ENCODE peak calls at places on chromosomes 7 and 10, in six cellular contexts. One of them, this sample, is unnamed.

GRCh38 chr10:79387466-79387973 is 40.3 kb downstream of the PPIF start:
- DNase-seq in breast epithelium: peak; percentile 9
- DNase-seq in tibial nerve: peak; percentile 4
- DNase-seq in left ventricle myocardium inferior: peak; percentile 9
- DNase-seq in cardiac muscle cell: no peak
- DNase-seq in tibial artery: no peak
- DNase-seq in this sample: no peak

GRCh38 chr10:3398825-3399646 is 226.5 kb upstream of the PITRM1 start:
- DNase-seq in left ventricle myocardium inferior: peak; percentile 40
- DNase-seq in cardiac muscle cell: no peak
- DNase-seq in tibial artery: no peak
- DNase-seq in breast epithelium: peak; percentile 55
- DNase-seq in tibial nerve: peak; percentile 42
- DNase-seq in this sample: peak; percentile 33

GRCh38 chr7:46321556-46322205 is 400.6 kb upstream of the IGFBP3 start:
- DNase-seq in cardiac muscle cell: no peak
- DNase-seq in tibial artery: no peak
- DNase-seq in breast epithelium: no peak
- DNase-seq in tibial nerve: no peak
- DNase-seq in left ventricle myocardium inferior: no peak
- DNase-seq in this sample: no peak

GRCh38 chr10:70887804-70888800 is at the start of gene PCBD1:
- DNase-seq in breast epithelium: peak; percentile 34
- DNase-seq in tibial artery: peak; percentile 90
- DNase-seq in left ventricle myocardium inferior: peak; percentile 80
- DNase-seq in tibial nerve: peak; percentile 38
- DNase-seq in cardiac muscle cell: peak; percentile 88
- DNase-seq in this sample: peak; percentile 39

GRCh38 chr10:47277352-47278151 is 22.4 kb upstream of the GDF10 start:
- DNase-seq in left ventricle myocardium inferior: no peak
- DNase-seq in breast epithelium: no peak
- DNase-seq in tibial nerve: no peak
- DNase-seq in tibial artery: no peak
- DNase-seq in cardiac muscle cell: no peak
- DNase-seq in this sample: no peak

GRCh38 chr7:55177589-55178261 is 158.9 kb downstream of the EGFR start:
- DNase-seq in left ventricle myocardium inferior: peak; percentile 51
- DNase-seq in tibial artery: no peak
- DNase-seq in tibial nerve: peak; percentile 79
- DNase-seq in breast epithelium: peak; percentile 80
- DNase-seq in cardiac muscle cell: no peak
- DNase-seq in this sample: peak; percentile 93

GRCh38 chr10:96133135-96133534 is 3.0 kb downstream of the ZNF518A start:
- DNase-seq in tibial artery: no peak
- DNase-seq in tibial nerve: no peak
- DNase-seq in breast epithelium: no peak
- DNase-seq in left ventricle myocardium inferior: no peak
- DNase-seq in cardiac muscle cell: no peak
- DNase-seq in this sample: no peak

GRCh38 chr10:119778776-119779445 is 53.1 kb downstream of the INPP5F start:
- DNase-seq in cardiac muscle cell: no peak
- DNase-seq in tibial artery: no peak
- DNase-seq in left ventricle myocardium inferior: no peak
- DNase-seq in tibial nerve: no peak
- DNase-seq in breast epithelium: no peak
- DNase-seq in this sample: no peak

GRCh38 chr7:42843209-42843800 is 68.6 kb downstream of the C7orf25 start:
- DNase-seq in left ventricle myocardium inferior: peak; percentile 20
- DNase-seq in breast epithelium: no peak
- DNase-seq in tibial artery: no peak
- DNase-seq in tibial nerve: peak; percentile 13
- DNase-seq in cardiac muscle cell: peak; percentile 74
- DNase-seq in this sample: peak; percentile 78

GRCh38 chr7:108421720-108422331 is 34.4 kb downstream of the NRCAM start:
- DNase-seq in tibial artery: no peak
- DNase-seq in left ventricle myocardium inferior: no peak
- DNase-seq in breast epithelium: no peak
- DNase-seq in tibial nerve: no peak
- DNase-seq in cardiac muscle cell: no peak
- DNase-seq in this sample: no peak

GRCh38 chr7:35003679-35004278 is 33.5 kb downstream of the DPY19L1 start:
- DNase-seq in tibial nerve: no peak
- DNase-seq in cardiac muscle cell: peak; percentile 53
- DNase-seq in left ventricle myocardium inferior: no peak
- DNase-seq in breast epithelium: no peak
- DNase-seq in tibial artery: peak; percentile 68
- DNase-seq in this sample: peak; percentile 60

GRCh38 chr7:34133356-34133982 is 228.1 kb downstream of the BMPER start:
- DNase-seq in cardiac muscle cell: no peak
- DNase-seq in left ventricle myocardium inferior: no peak
- DNase-seq in breast epithelium: no peak
- DNase-seq in tibial artery: no peak
- DNase-seq in tibial nerve: no peak
- DNase-seq in this sample: no peak

GRCh38 chr10:94349327-94349726 is 13.4 kb downstream of the NOC3L start:
- DNase-seq in left ventricle myocardium inferior: no peak
- DNase-seq in tibial artery: no peak
- DNase-seq in tibial nerve: no peak
- DNase-seq in cardiac muscle cell: no peak
- DNase-seq in breast epithelium: no peak
- DNase-seq in this sample: no peak

GRCh38 chr7:150858236-150859197 is 6.2 kb downstream of the AOC1 start:
- DNase-seq in tibial artery: no peak
- DNase-seq in left ventricle myocardium inferior: no peak
- DNase-seq in cardiac muscle cell: no peak
- DNase-seq in tibial nerve: no peak
- DNase-seq in breast epithelium: peak; percentile 2
- DNase-seq in this sample: no peak

GRCh38 chr10:75405201-75406143 is 3.9 kb upstream of the ZNF503 start:
- DNase-seq in tibial artery: no peak
- DNase-seq in tibial nerve: no peak
- DNase-seq in breast epithelium: peak; percentile 29
- DNase-seq in left ventricle myocardium inferior: no peak
- DNase-seq in cardiac muscle cell: peak; percentile 72
- DNase-seq in this sample: no peak

GRCh38 chr7:38546763-38547162 is 84.4 kb downstream of the AMPH start:
- DNase-seq in tibial nerve: no peak
- DNase-seq in tibial artery: no peak
- DNase-seq in cardiac muscle cell: no peak
- DNase-seq in breast epithelium: no peak
- DNase-seq in left ventricle myocardium inferior: no peak
- DNase-seq in this sample: no peak

GRCh38 chr7:21568762-21569161 is 25.9 kb downstream of the DNAH11 start:
- DNase-seq in breast epithelium: no peak
- DNase-seq in cardiac muscle cell: peak; percentile 22
- DNase-seq in tibial artery: no peak
- DNase-seq in left ventricle myocardium inferior: no peak
- DNase-seq in tibial nerve: no peak
- DNase-seq in this sample: no peak

GRCh38 chr10:132891994-132892393 is 50.4 kb downstream of the CFAP46 start:
- DNase-seq in cardiac muscle cell: peak; percentile 91
- DNase-seq in tibial artery: peak; percentile 41
- DNase-seq in left ventricle myocardium inferior: no peak
- DNase-seq in breast epithelium: no peak
- DNase-seq in tibial nerve: no peak
- DNase-seq in this sample: no peak

GRCh38 chr7:45593121-45593541 is 19.0 kb downstream of the ADCY1 start:
- DNase-seq in cardiac muscle cell: no peak
- DNase-seq in tibial nerve: no peak
- DNase-seq in tibial artery: no peak
- DNase-seq in breast epithelium: no peak
- DNase-seq in left ventricle myocardium inferior: no peak
- DNase-seq in this sample: no peak

GRCh38 chr7:112907658-112908057 is 117.5 kb upstream of the TMEM168 start:
- DNase-seq in cardiac muscle cell: no peak
- DNase-seq in tibial nerve: no peak
- DNase-seq in left ventricle myocardium inferior: no peak
- DNase-seq in tibial artery: no peak
- DNase-seq in breast epithelium: no peak
- DNase-seq in this sample: no peak

GRCh38 chr7:98913026-98913425 is 34.7 kb downstream of the TRRAP start:
- DNase-seq in tibial artery: no peak
- DNase-seq in left ventricle myocardium inferior: no peak
- DNase-seq in breast epithelium: no peak
- DNase-seq in tibial nerve: no peak
- DNase-seq in cardiac muscle cell: no peak
- DNase-seq in this sample: peak; percentile 38

GRCh38 chr7:99224263-99224947 is 16.5 kb upstream of the KPNA7 start:
- DNase-seq in left ventricle myocardium inferior: no peak
- DNase-seq in tibial nerve: no peak
- DNase-seq in tibial artery: peak; percentile 90
- DNase-seq in breast epithelium: no peak
- DNase-seq in cardiac muscle cell: no peak
- DNase-seq in this sample: no peak

GRCh38 chr7:68733219-68734143 is 864.8 kb upstream of the AUTS2 start:
- DNase-seq in cardiac muscle cell: no peak
- DNase-seq in tibial nerve: no peak
- DNase-seq in tibial artery: no peak
- DNase-seq in breast epithelium: no peak
- DNase-seq in left ventricle myocardium inferior: no peak
- DNase-seq in this sample: no peak

GRCh38 chr10:79939969-79940368 is 8.9 kb downstream of the SFTPD start:
- DNase-seq in tibial artery: no peak
- DNase-seq in tibial nerve: no peak
- DNase-seq in breast epithelium: no peak
- DNase-seq in left ventricle myocardium inferior: no peak
- DNase-seq in cardiac muscle cell: no peak
- DNase-seq in this sample: no peak

GRCh38 chr10:76723781-76724336 is 913.7 kb downstream of the KCNMA1 start:
- DNase-seq in cardiac muscle cell: no peak
- DNase-seq in tibial artery: no peak
- DNase-seq in breast epithelium: no peak
- DNase-seq in tibial nerve: no peak
- DNase-seq in left ventricle myocardium inferior: no peak
- DNase-seq in this sample: no peak

GRCh38 chr10:101762736-101763135 is 13.2 kb downstream of the FGF8 start:
- DNase-seq in left ventricle myocardium inferior: no peak
- DNase-seq in tibial nerve: no peak
- DNase-seq in breast epithelium: no peak
- DNase-seq in cardiac muscle cell: no peak
- DNase-seq in tibial artery: no peak
- DNase-seq in this sample: no peak

GRCh38 chr7:146414373-146414772 is 297.8 kb downstream of the CNTNAP2 start:
- DNase-seq in left ventricle myocardium inferior: no peak
- DNase-seq in tibial artery: no peak
- DNase-seq in tibial nerve: no peak
- DNase-seq in cardiac muscle cell: no peak
- DNase-seq in breast epithelium: no peak
- DNase-seq in this sample: no peak

GRCh38 chr10:96493254-96493653 is 20.5 kb downstream of the TLL2 start:
- DNase-seq in breast epithelium: no peak
- DNase-seq in left ventricle myocardium inferior: no peak
- DNase-seq in tibial artery: no peak
- DNase-seq in tibial nerve: no peak
- DNase-seq in cardiac muscle cell: no peak
- DNase-seq in this sample: no peak

DNA sequence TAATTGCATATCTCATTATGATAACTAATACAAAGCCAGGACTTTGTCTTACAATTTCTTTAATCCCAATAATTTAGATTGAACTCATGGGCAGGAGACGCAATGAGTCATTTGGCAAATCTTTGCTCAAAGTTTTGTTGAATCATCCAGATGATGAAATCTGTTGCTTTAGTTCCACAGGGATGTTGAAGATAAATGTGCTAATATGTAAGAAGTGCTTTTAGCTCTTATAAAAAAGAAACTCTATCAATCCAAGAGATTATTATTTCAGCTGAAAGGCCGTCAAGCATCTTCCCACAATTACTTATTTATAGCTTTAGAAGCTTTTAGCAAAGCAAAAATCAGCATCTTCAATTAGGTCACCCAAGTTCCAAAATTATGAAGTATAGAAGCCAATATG is 36.8 kb upstream of the ANK3 start:
- DNase-seq in cardiac muscle cell: no peak
- DNase-seq in tibial nerve: no peak
- DNase-seq in breast epithelium: no peak
- DNase-seq in tibial artery: no peak
- DNase-seq in left ventricle myocardium inferior: no peak
- DNase-seq in this sample: no peak
- H3K27ac ChIP-seq in cardiac muscle cell: no peak overlapping the region
- H3K27ac ChIP-seq in tibial nerve: no peak overlapping the region
- H3K27ac ChIP-seq in breast epithelium: no peak overlapping the region
- H3K27ac ChIP-seq in tibial artery: no peak overlapping the region
- H3K27ac ChIP-seq in left ventricle myocardium inferior: peak overlapping the region; percentile 10
- H3K27ac ChIP-seq in this sample: no peak overlapping the region

GRCh38 chr7:140640060-140640611 is 477 bp downstream of the DENND2A start:
- DNase-seq in tibial nerve: no peak
- DNase-seq in left ventricle myocardium inferior: peak; percentile 60
- DNase-seq in breast epithelium: no peak
- DNase-seq in cardiac muscle cell: peak; percentile 71
- DNase-seq in tibial artery: peak; percentile 70
- DNase-seq in this sample: peak; percentile 69

GRCh38 chr7:140643416-140643815 is 2.8 kb upstream of the DENND2A start:
- DNase-seq in left ventricle myocardium inferior: no peak
- DNase-seq in breast epithelium: no peak
- DNase-seq in cardiac muscle cell: no peak
- DNase-seq in tibial nerve: no peak
- DNase-seq in tibial artery: peak; percentile 46
- DNase-seq in this sample: no peak

GRCh38 chr7:140639366-140640053 is 1.1 kb downstream of the DENND2A start:
- DNase-seq in breast epithelium: no peak
- DNase-seq in tibial nerve: peak; percentile 50
- DNase-seq in tibial artery: no peak
- DNase-seq in cardiac muscle cell: no peak
- DNase-seq in left ventricle myocardium inferior: no peak
- DNase-seq in this sample: peak; percentile 83

GRCh38 chr7:140641532-140642191 is 1.0 kb upstream of the DENND2A start:
- DNase-seq in cardiac muscle cell: no peak
- DNase-seq in left ventricle myocardium inferior: no peak
- DNase-seq in tibial nerve: no peak
- DNase-seq in breast epithelium: no peak
- DNase-seq in tibial artery: peak; percentile 47
- DNase-seq in this sample: no peak

GRCh38 chr7:140640727-140641531 is at the start of gene DENND2A:
- DNase-seq in cardiac muscle cell: peak; percentile 84
- DNase-seq in left ventricle myocardium inferior: peak; percentile 84
- DNase-seq in breast epithelium: no peak
- DNase-seq in tibial nerve: peak; percentile 54
- DNase-seq in tibial artery: peak; percentile 73
- DNase-seq in this sample: peak; percentile 85
- H3K4me3 ChIP-seq in cardiac muscle cell: peak within 1 kb of the TSS; percentile 83
- H3K4me3 ChIP-seq in left ventricle myocardium inferior: peak within 1 kb of the TSS; percentile 81
- H3K4me3 ChIP-seq in breast epithelium: peak within 1 kb of the TSS; percentile 60
- H3K4me3 ChIP-seq in tibial nerve: peak within 1 kb of the TSS; percentile 51
- H3K4me3 ChIP-seq in tibial artery: peak within 1 kb of the TSS; percentile 55
- H3K4me3 ChIP-seq in this sample: peak within 1 kb of the TSS; percentile 78

GRCh38 chr10:44263771-44264170 is 121.1 kb downstream of the CXCL12 start:
- DNase-seq in tibial nerve: no peak
- DNase-seq in breast epithelium: no peak
- DNase-seq in cardiac muscle cell: no peak
- DNase-seq in left ventricle myocardium inferior: no peak
- DNase-seq in tibial artery: no peak
- DNase-seq in this sample: no peak
- H3K27ac ChIP-seq in tibial nerve: no peak overlapping the region
- H3K27ac ChIP-seq in breast epithelium: peak overlapping the region; percentile 71
- H3K27ac ChIP-seq in cardiac muscle cell: no peak overlapping the region
- H3K27ac ChIP-seq in left ventricle myocardium inferior: peak overlapping the region; percentile 78
- H3K27ac ChIP-seq in tibial artery: peak overlapping the region; percentile 13
- H3K27ac ChIP-seq in this sample: no peak overlapping the region

GRCh38 chr7:31051598-31052503 is at the start of gene ADCYAP1R1:
- DNase-seq in tibial nerve: no peak
- DNase-seq in cardiac muscle cell: peak; percentile 63
- DNase-seq in breast epithelium: no peak
- DNase-seq in tibial artery: no peak
- DNase-seq in left ventricle myocardium inferior: peak; percentile 61
- DNase-seq in this sample: no peak
- H3K4me3 ChIP-seq in tibial nerve: peak within 1 kb of the TSS; percentile 18
- H3K4me3 ChIP-seq in cardiac muscle cell: peak within 1 kb of the TSS; percentile 43
- H3K4me3 ChIP-seq in breast epithelium: peak within 1 kb of the TSS; percentile 50
- H3K4me3 ChIP-seq in tibial artery: peak within 1 kb of the TSS; percentile 37
- H3K4me3 ChIP-seq in left ventricle myocardium inferior: peak within 1 kb of the TSS; percentile 72
- H3K4me3 ChIP-seq in this sample: no peak within 1 kb of the TSS

This sample was measured in SJCRH30.